ENCODE peak calls at places on chromosome 10, in four cellular contexts. E, X, Q and K are unnamed samples.
A peak's percentile ranks its signal among the peaks of the same experiment; 100 is the strongest.

GRCh38 chr10:12799746-12800145 is 201.8 kb downstream of the CCDC3 start:
- DNase-seq in X (no peak), Q (no peak), E (no peak), K (no peak)

GRCh38 chr10:60914676-60915075 is 29.3 kb downstream of the RHOBTB1 start:
- DNase-seq in E (no peak), Q (no peak), X (no peak), K (peak; percentile 39)

GRCh38 chr10:116029826-116030225 is 243.2 kb downstream of the GFRA1 start:
- DNase-seq in Q (no peak), X (no peak), E (no peak), K (no peak)

GRCh38 chr10:27100800-27101347 is 580 bp upstream of the ANKRD26 start:
- DNase-seq in X (no peak), E (no peak), Q (no peak), K (no peak)

GRCh38 chr10:42630537-42631134 is 7.7 kb downstream of the ZNF33B start:
- DNase-seq in X (peak; percentile 44), E (no peak), Q (no peak), K (no peak)

GRCh38 chr10:76429331-76429625 is 997.9 kb downstream of the LRMDA start:
- DNase-seq in Q (no peak), X (no peak), E (no peak), K (no peak)

GRCh38 chr10:6811153-6811552 is 231.1 kb upstream of the PRKCQ start:
- DNase-seq in X (no peak), Q (no peak), E (no peak), K (no peak)

GRCh38 chr10:132576671-132577349 is 39.2 kb downstream of the INPP5A start:
- DNase-seq in Q (no peak), E (no peak), X (no peak), K (no peak)

GRCh38 chr10:47353351-47353750 is 5.2 kb downstream of the RBP3 start:
- DNase-seq in E (no peak), Q (no peak), X (no peak), K (no peak)

GRCh38 chr10:97553575-97554100 is 18.9 kb upstream of the ANKRD2 start:
- DNase-seq in E (peak; percentile 50), Q (peak; percentile 26), X (peak; percentile 62), K (peak; percentile 82)

GRCh38 chr10:5968681-5969453 is 8.5 kb downstream of the IL15RA start:
- DNase-seq in Q (no peak), X (peak; percentile 55), E (no peak), K (no peak)

GRCh38 chr10:90494183-90494582 is 363.7 kb downstream of the HTR7 start:
- DNase-seq in Q (no peak), E (no peak), X (no peak), K (no peak)
- H3K4me3 ChIP-seq in Q (no peak overlapping the region), E (no peak overlapping the region), X (no peak overlapping the region), K (no peak overlapping the region)

GRCh38 chr10:625335-625699 is 64.2 kb downstream of the DIP2C start:
- DNase-seq in X (no peak), E (no peak), Q (no peak), K (no peak)
- TF ChIP-seq MYC in X (no peak), E (no peak), Q (no peak), K (no peak)

DNA sequence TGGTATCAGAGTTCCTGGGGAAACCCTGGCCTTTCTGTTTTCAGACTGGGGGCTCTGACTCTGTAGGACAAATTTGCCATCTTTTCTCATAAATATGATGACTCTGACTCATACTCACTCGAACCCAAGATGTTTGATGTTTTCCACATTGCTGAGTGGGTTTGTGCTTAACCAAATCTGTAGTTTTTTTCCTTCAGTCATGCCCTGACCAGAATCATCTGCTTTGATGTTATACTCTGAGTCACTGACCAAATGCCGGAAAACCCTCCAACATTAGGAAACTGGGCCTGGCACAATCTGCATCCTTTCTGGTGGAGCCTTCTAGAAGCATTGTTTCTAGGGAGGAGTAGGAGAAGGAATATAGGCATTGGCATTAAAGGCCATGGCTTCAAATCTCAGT is 118.7 kb downstream of the C10orf105 start:
- DNase-seq in Q (no peak), X (no peak), E (no peak), K (peak; percentile 70)
- TF ChIP-seq POLR2AphosphoS5 in Q (no peak), X (no peak), E (no peak), K (no peak)

GRCh38 chr10:3886191-3886590 is 101.2 kb upstream of the KLF6 start:
- DNase-seq in Q (no peak), E (peak; percentile 40), X (no peak), K (no peak)
- H3K4me3 ChIP-seq in Q (no peak overlapping the region), E (no peak overlapping the region), X (no peak overlapping the region), K (peak overlapping the region; percentile 31)

DNA sequence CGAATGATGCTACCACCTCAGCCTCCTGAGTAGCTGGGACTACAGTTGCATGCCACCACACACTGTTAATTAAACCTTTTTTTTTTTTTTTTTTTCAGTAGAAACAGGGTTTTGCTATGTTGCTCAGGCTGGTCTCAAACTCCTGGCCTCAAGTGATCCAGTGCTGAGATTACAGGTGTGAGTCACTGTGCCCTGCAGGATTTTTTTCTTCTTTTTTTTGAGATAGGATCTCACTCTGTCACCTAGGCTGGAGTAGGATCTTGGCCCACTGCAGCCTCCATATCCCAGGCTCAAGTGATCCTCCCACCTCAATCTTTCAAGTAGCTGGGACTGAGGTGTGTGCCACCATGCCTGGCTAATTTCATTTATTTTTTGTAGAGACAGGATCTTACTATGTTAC is 6.4 kb downstream of the ACTA2 start:
- DNase-seq in X (no peak), E (no peak), Q (no peak), K (no peak)
- TF ChIP-seq MYC in X (no peak), E (no peak), Q (no peak), K (no peak)